ENCODE peak calls at places on chromosomes 7 and 10, in seven cellular contexts. F, W, B, P, E, L and I are unnamed samples.

GRCh38 chr7:23346316-23346715 is 47.2 kb downstream of the MALSU1 start:
- DNase-seq in F (no peak), W (no peak), B (no peak), P (no peak), E (no peak), L (peak; percentile 26), I (no peak)

GRCh38 chr10:91617073-91617580 is 15.7 kb downstream of the PPP1R3C start:
- DNase-seq in F (no peak), W (no peak), B (no peak), P (no peak), E (no peak), L (no peak), I (no peak)

GRCh38 chr7:95859434-95859833 is 87.1 kb downstream of the DYNC1I1 start:
- DNase-seq in F (peak; percentile 33), W (no peak), B (no peak), P (peak; percentile 17), E (no peak), L (no peak), I (no peak)

GRCh38 chr10:30392564-30392990 is 41.4 kb upstream of the MAP3K8 start:
- DNase-seq in F (peak; percentile 58), W (peak; percentile 71), B (peak; percentile 79), P (peak; percentile 85), E (peak; percentile 73), L (peak; percentile 64), I (peak; percentile 73)

GRCh38 chr7:118689403-118689802 is 464.9 kb downstream of the ANKRD7 start:
- DNase-seq in F (no peak), W (no peak), B (no peak), P (no peak), E (no peak), L (no peak), I (no peak)

GRCh38 chr7:140673063-140673769 is 471 bp downstream of the ADCK2 start:
- DNase-seq in F (no peak), W (peak; percentile 39), B (peak; percentile 83), P (peak; percentile 61), E (peak; percentile 78), L (peak; percentile 71), I (peak; percentile 38)

GRCh38 chr10:97428572-97428981 is 2.6 kb downstream of the PGAM1 start:
- DNase-seq in F (no peak), W (no peak), B (no peak), P (no peak), E (no peak), L (no peak), I (no peak)

GRCh38 chr7:153390955-153391354 is 631.4 kb downstream of the ACTR3B start:
- DNase-seq in F (no peak), W (no peak), B (no peak), P (no peak), E (no peak), L (no peak), I (no peak)

GRCh38 chr10:1299041-1299726 is 243.0 kb downstream of the WDR37 start:
- DNase-seq in F (no peak), W (no peak), B (no peak), P (no peak), E (no peak), L (no peak), I (peak; percentile 0)

GRCh38 chr7:5586279-5586962 is 162.8 kb upstream of the TNRC18 start:
- DNase-seq in F (no peak), W (no peak), B (no peak), P (no peak), E (no peak), L (no peak), I (no peak)

GRCh38 chr7:26153246-26153822 is 1.3 kb downstream of the NFE2L3 start:
- DNase-seq in F (no peak), W (no peak), B (peak; percentile 23), P (no peak), E (no peak), L (peak; percentile 62), I (no peak)

GRCh38 chr10:6737080-6737641 is 157.1 kb upstream of the PRKCQ start:
- DNase-seq in F (no peak), W (no peak), B (no peak), P (peak; percentile 24), E (no peak), L (no peak), I (no peak)

GRCh38 chr10:63977329-63977923 is 456.2 kb downstream of the REEP3 start:
- DNase-seq in F (no peak), W (no peak), B (peak; percentile 23), P (peak; percentile 60), E (peak; percentile 28), L (no peak), I (peak; percentile 29)

GRCh38 chr7:70402069-70402468 is 729.9 kb upstream of the GALNT17 start:
- DNase-seq in F (no peak), W (no peak), B (no peak), P (no peak), E (no peak), L (no peak), I (no peak)

GRCh38 chr7:72069263-72069662 is 342.9 kb downstream of the CALN1 start:
- DNase-seq in F (no peak), W (no peak), B (no peak), P (no peak), E (no peak), L (no peak), I (no peak)

GRCh38 chr7:135232720-135233119 is 918 bp upstream of the STRA8 start:
- DNase-seq in F (no peak), W (no peak), B (no peak), P (peak; percentile 76), E (no peak), L (no peak), I (no peak)

GRCh38 chr7:85162743-85163142 is 24.1 kb downstream of the SEMA3D start:
- DNase-seq in F (no peak), W (no peak), B (no peak), P (no peak), E (no peak), L (no peak), I (no peak)

DNA sequence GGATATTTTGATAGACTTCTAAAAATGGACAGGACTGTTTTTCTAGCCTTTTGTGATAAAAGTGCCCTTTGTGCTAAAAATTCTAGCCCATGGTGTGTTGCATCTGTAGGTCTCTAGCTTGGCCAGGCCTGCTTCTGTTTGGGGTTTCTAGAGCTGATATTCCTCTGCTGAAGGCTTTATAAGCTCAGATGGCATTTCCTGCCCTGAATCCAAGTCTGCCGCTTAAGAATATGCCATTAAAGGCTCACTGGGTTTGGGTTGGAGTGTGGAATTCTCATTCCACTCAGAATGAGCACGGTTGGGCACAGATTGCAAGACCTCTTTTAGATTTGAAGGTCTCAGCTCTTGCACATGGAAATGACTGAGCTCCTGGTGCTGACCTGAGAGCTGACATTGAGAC is 49.4 kb upstream of the IGFBP3 start:
- DNase-seq in F (no peak), W (no peak), B (no peak), P (no peak), E (no peak), L (no peak), I (no peak)
- TF ChIP-seq CTCF in F (no peak), W (no peak), B (no peak), P (no peak), E (no peak), L (no peak), I (no peak)

GRCh38 chr10:96025566-96025965 is 17.8 kb upstream of the CCNJ start:
- DNase-seq in F (no peak), W (no peak), B (no peak), P (peak; percentile 52), E (no peak), L (peak; percentile 22), I (no peak)
- TF ChIP-seq CTCF in F (no peak), W (no peak), B (no peak), P (no peak), E (no peak), L (peak; percentile 38), I (peak; percentile 37)

GRCh38 chr7:133931053-133931452 is 196.1 kb upstream of the LRGUK start:
- DNase-seq in F (no peak), W (no peak), B (no peak), P (no peak), E (no peak), L (no peak), I (no peak)
- TF ChIP-seq CTCF in F (no peak), W (no peak), B (no peak), P (no peak), E (no peak), L (no peak), I (no peak)

GRCh38 chr7:38753347-38753746 is 122.2 kb upstream of the AMPH start:
- DNase-seq in F (no peak), W (no peak), B (no peak), P (no peak), E (no peak), L (no peak), I (no peak)

GRCh38 chr7:38744746-38745145 is 113.6 kb upstream of the AMPH start:
- DNase-seq in F (no peak), W (no peak), B (no peak), P (no peak), E (no peak), L (no peak), I (no peak)

GRCh38 chr7:38751416-38751815 is 120.2 kb upstream of the AMPH start:
- DNase-seq in F (no peak), W (no peak), B (no peak), P (no peak), E (no peak), L (no peak), I (no peak)

GRCh38 chr7:38746438-38746837 is 115.3 kb upstream of the AMPH start:
- DNase-seq in F (no peak), W (no peak), B (no peak), P (no peak), E (no peak), L (no peak), I (no peak)

GRCh38 chr7:38748056-38748610 is 117.0 kb upstream of the AMPH start:
- DNase-seq in F (no peak), W (no peak), B (no peak), P (no peak), E (no peak), L (no peak), I (no peak)
- TF ChIP-seq CTCF in F (peak; percentile 37), W (no peak), B (peak; percentile 18), P (no peak), E (no peak), L (no peak), I (peak; percentile 25)

GRCh38 chr7:2661602-2662272 is 26.3 kb upstream of the AMZ1 start:
- DNase-seq in F (no peak), W (no peak), B (no peak), P (no peak), E (no peak), L (no peak), I (no peak)

GRCh38 chr7:2663960-2664359 is 24.0 kb upstream of the AMZ1 start:
- DNase-seq in F (no peak), W (no peak), B (no peak), P (no peak), E (no peak), L (no peak), I (no peak)

GRCh38 chr7:2665359-2665791 is 22.6 kb upstream of the AMZ1 start:
- DNase-seq in F (no peak), W (no peak), B (no peak), P (no peak), E (no peak), L (peak; percentile 25), I (no peak)

GRCh38 chr7:2662273-2663120 is 25.5 kb upstream of the AMZ1 start:
- DNase-seq in F (no peak), W (no peak), B (no peak), P (no peak), E (no peak), L (no peak), I (no peak)

GRCh38 chr7:2663121-2663886 is 24.7 kb upstream of the AMZ1 start:
- DNase-seq in F (no peak), W (no peak), B (no peak), P (no peak), E (no peak), L (no peak), I (no peak)
- TF ChIP-seq CTCF in F (no peak), W (no peak), B (no peak), P (no peak), E (no peak), L (no peak), I (no peak)